ENCODE peak calls at places on chromosomes 12 and 14, in six cellular contexts. S is coronary artery, W is GM23248, D is neural progenitor cell, Z is cardiac muscle cell, O is astrocyte of the spinal cord. X is an unnamed sample.

GRCh38 chr14:21771671-21772070 is 98.1 kb upstream of the OR4E1 start:
- DNase-seq in D (no peak), O (no peak), W (no peak), Z (no peak), S (no peak), X (no peak)

GRCh38 chr12:114636723-114637480 is 47.1 kb downstream of the TBX3 start:
- DNase-seq in O (peak), D (peak), W (peak), Z (peak), S (no peak), X (no peak)

GRCh38 chr14:64726585-64726890 is 22.3 kb downstream of the PLEKHG3 start:
- DNase-seq in O (peak), W (peak), Z (no peak), S (no peak), D (no peak), X (no peak)

GRCh38 chr12:28631831-28632230 is 441.6 kb downstream of the CCDC91 start:
- DNase-seq in W (no peak), S (no peak), Z (peak), O (no peak), D (no peak), X (no peak)

GRCh38 chr14:88542857-88543795 is 11.7 kb downstream of the PTPN21 start:
- DNase-seq in D (no peak), W (no peak), S (no peak), O (no peak), Z (no peak), X (no peak)

GRCh38 chr12:15782667-15783066 is 6.5 kb downstream of the EPS8 start:
- DNase-seq in O (peak), Z (peak), D (no peak), S (no peak), W (no peak), X (no peak)

GRCh38 chr12:106584104-106585064 is 1.6 kb downstream of the RFX4 start:
- DNase-seq in W (no peak), D (peak), S (no peak), Z (no peak), O (no peak), X (no peak)

GRCh38 chr14:95250126-95250824 is 69.4 kb downstream of the CLMN start:
- DNase-seq in W (no peak), D (no peak), Z (no peak), S (no peak), O (no peak), X (no peak)

GRCh38 chr12:107528731-107529365 is 156.8 kb upstream of the PWP1 start:
- DNase-seq in Z (no peak), O (no peak), S (no peak), W (no peak), D (no peak), X (no peak)

GRCh38 chr12:41140117-41140516 is 48.0 kb upstream of the PDZRN4 start:
- DNase-seq in O (no peak), S (no peak), D (no peak), Z (no peak), W (no peak), X (no peak)

GRCh38 chr14:30518867-30519266 is 40.1 kb upstream of the G2E3 start:
- DNase-seq in D (no peak), O (no peak), S (no peak), Z (no peak), W (no peak), X (no peak)

GRCh38 chr12:77349703-77350102 is 284.3 kb upstream of the E2F7 start:
- DNase-seq in Z (no peak), W (no peak), S (no peak), O (peak), D (no peak), X (no peak)

GRCh38 chr14:68744613-68745012 is 48.3 kb downstream of the ZFP36L1 start:
- DNase-seq in S (no peak), Z (no peak), O (no peak), D (no peak), W (no peak), X (no peak)

GRCh38 chr14:75435473-75435872 is 7.7 kb downstream of the JDP2 start:
- DNase-seq in Z (no peak), S (no peak), O (no peak), W (no peak), D (no peak), X (no peak)

GRCh38 chr12:101939856-101940265 is 62.5 kb downstream of the DRAM1 start:
- DNase-seq in S (no peak), O (peak), D (peak), W (peak), Z (peak), X (peak)

GRCh38 chr12:67593871-67594330 is 54.6 kb upstream of the DYRK2 start:
- DNase-seq in Z (no peak), S (no peak), O (no peak), W (no peak), D (no peak), X (no peak)

GRCh38 chr12:83805137-83805818 is 1107.3 kb downstream of the SLC6A15 start:
- DNase-seq in O (no peak), S (no peak), D (no peak), W (no peak), Z (no peak), X (no peak)

GRCh38 chr12:76074701-76075336 is 9.7 kb downstream of the NAP1L1 start:
- DNase-seq in Z (no peak), W (no peak), S (no peak), O (no peak), D (no peak), X (no peak)

GRCh38 chr14:22487401-22487800 is 101.6 kb downstream of the DAD1 start:
- DNase-seq in W (peak), O (no peak), D (no peak), S (no peak), Z (no peak), X (no peak)

GRCh38 chr12:12853435-12853834 is 37.9 kb upstream of the GPRC5A start:
- DNase-seq in D (no peak), S (no peak), O (no peak), Z (no peak), W (no peak), X (no peak)

GRCh38 chr12:122203301-122203967 is at the start of gene B3GNT4:
- DNase-seq in S (no peak), W (peak), D (peak), O (peak), Z (peak), X (no peak)

GRCh38 chr14:21049263-21049662 is 7.1 kb downstream of the RNASE7 start:
- DNase-seq in S (no peak), O (no peak), D (no peak), Z (peak), W (peak), X (no peak)

GRCh38 chr14:105389976-105390848 is 8.1 kb upstream of the TEX22 start:
- DNase-seq in O (no peak), W (no peak), S (no peak), Z (no peak), D (no peak), X (no peak)

GRCh38 chr14:99034711-99035171 is 237.3 kb downstream of the BCL11B start:
- DNase-seq in Z (no peak), S (peak), W (no peak), O (no peak), D (no peak), X (no peak)

GRCh38 chr12:31572900-31573299 is 18.0 kb downstream of the DENND5B start:
- DNase-seq in W (no peak), O (no peak), Z (no peak), S (no peak), D (peak), X (no peak)

GRCh38 chr12:52523825-52524224 is 3.6 kb upstream of the KRT5 start:
- DNase-seq in D (no peak), Z (no peak), S (peak), W (no peak), O (no peak), X (no peak)

GRCh38 chr14:101835166-101835557 is 73.7 kb downstream of the PPP2R5C start:
- DNase-seq in O (no peak), Z (no peak), W (peak), S (no peak), D (no peak), X (no peak)

GRCh38 chr14:99538275-99538674 is 57.1 kb downstream of the CCNK start:
- DNase-seq in Z (peak), S (no peak), W (no peak), D (no peak), O (peak), X (no peak)

GRCh38 chr12:125092872-125093680 is 27.8 kb downstream of the AACS start:
- DNase-seq in S (no peak), W (peak), O (peak), D (peak), Z (peak), X (no peak)

GRCh38 chr14:95104911-95105310 is 52.4 kb downstream of the DICER1 start:
- DNase-seq in D (no peak), Z (peak), O (no peak), S (no peak), W (no peak), X (no peak)

GRCh38 chr14:99655521-99655920 is 10.6 kb downstream of the HHIPL1 start:
- DNase-seq in W (peak), O (no peak), D (no peak), Z (peak), S (no peak), X (no peak)

GRCh38 chr12:101829639-101830390 is 944 bp downstream of the GNPTAB start:
- DNase-seq in Z (no peak), S (no peak), D (no peak), O (peak), W (peak), X (no peak)

GRCh38 chr14:89618309-89618708 is 201.3 kb upstream of the FOXN3 start:
- DNase-seq in S (no peak), D (no peak), W (peak), Z (no peak), O (peak), X (no peak)

GRCh38 chr12:1805441-1806081 is 14.8 kb upstream of the LRTM2 start:
- DNase-seq in S (no peak), W (no peak), D (no peak), Z (no peak), O (no peak), X (no peak)

GRCh38 chr12:111578276-111578970 is 20.7 kb downstream of the ATXN2 start:
- DNase-seq in D (no peak), O (peak), Z (peak), W (peak), S (no peak), X (peak)

GRCh38 chr12:56645201-56645716 is 525 bp downstream of the ATP5F1B start:
- DNase-seq in O (peak), D (peak), W (peak), Z (peak), S (no peak), X (no peak)

GRCh38 chr12:6614513-6615177 is 7.5 kb upstream of the CHD4 start:
- DNase-seq in O (peak), W (peak), Z (no peak), D (peak), S (no peak), X (no peak)

GRCh38 chr12:6612247-6612646 is 5.1 kb upstream of the CHD4 start:
- DNase-seq in Z (no peak), O (no peak), W (no peak), D (no peak), S (no peak), X (no peak)

GRCh38 chr12:6613015-6613775 is 6.0 kb upstream of the CHD4 start:
- DNase-seq in Z (peak), W (peak), S (peak), D (peak), O (peak), X (no peak)

GRCh38 chr12:6613776-6614512 is 6.8 kb upstream of the CHD4 start:
- DNase-seq in O (peak), S (peak), W (peak), D (peak), Z (peak), X (peak)

GRCh38 chr12:6612652-6613014 is 5.5 kb upstream of the CHD4 start:
- DNase-seq in S (no peak), D (no peak), O (no peak), Z (no peak), W (peak), X (no peak)
- H3K4me3 ChIP-seq in S (peak), D (no peak), O (no peak), Z (no peak), W (no peak), X (no peak)

GRCh38 chr12:14257734-14258467 is 107.6 kb upstream of the ATF7IP start:
- DNase-seq in S (peak), O (peak), Z (peak), D (peak), W (peak), X (peak)
- H3K4me3 ChIP-seq in S (peak), O (no peak), Z (no peak), D (no peak), W (peak), X (no peak)

GRCh38 chr12:132436791-132437251 is 53.1 kb upstream of the FBRSL1 start:
- DNase-seq in D (no peak), S (no peak), W (no peak), O (no peak), Z (no peak), X (no peak)

GRCh38 chr12:132438726-132439125 is 51.2 kb upstream of the FBRSL1 start:
- DNase-seq in O (no peak), S (no peak), W (no peak), Z (no peak), D (no peak), X (no peak)

GRCh38 chr12:132438139-132438700 is 51.7 kb upstream of the FBRSL1 start:
- DNase-seq in D (no peak), O (no peak), W (no peak), Z (no peak), S (no peak), X (no peak)

GRCh38 chr12:132437252-132438138 is 52.5 kb upstream of the FBRSL1 start:
- DNase-seq in O (no peak), S (no peak), W (no peak), Z (no peak), D (peak), X (no peak)

DNA sequence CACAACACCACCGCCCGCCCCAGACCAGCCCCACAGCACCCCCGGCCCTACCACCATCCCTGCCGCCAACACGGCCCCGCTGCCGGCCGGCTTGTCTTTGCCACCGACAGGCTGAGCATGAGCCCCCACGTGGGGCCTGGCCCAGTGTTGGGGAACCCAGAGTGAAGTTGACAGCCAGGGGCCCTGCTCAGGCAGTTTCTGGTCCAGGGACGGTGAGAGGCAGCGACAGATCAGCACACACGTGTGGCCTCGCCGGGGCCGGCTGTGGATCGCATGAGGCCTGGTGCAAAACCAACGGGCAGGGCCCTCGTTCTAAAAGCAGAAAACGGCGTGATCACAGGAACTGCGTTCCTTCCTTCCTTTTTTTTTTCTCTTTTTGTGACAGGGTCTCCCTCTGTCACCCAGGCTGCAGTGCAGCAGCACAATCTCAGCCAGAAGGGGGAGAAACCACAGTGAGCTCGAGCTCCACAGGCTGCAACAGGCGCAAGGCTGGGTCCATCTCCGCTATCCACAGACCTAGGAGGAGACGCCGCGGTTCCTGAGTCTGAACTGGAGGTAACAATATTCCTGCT is 50.5 kb upstream of the FBRSL1 start:
- DNase-seq in O (no peak), Z (no peak), D (no peak), S (no peak), W (no peak), X (no peak)
- H3K4me3 ChIP-seq in O (no peak), Z (no peak), D (no peak), S (no peak), W (no peak), X (no peak)

GRCh38 chr12:130714591-130715149 is 1.4 kb downstream of the RIMBP2 start:
- DNase-seq in Z (no peak), S (peak), W (no peak), D (peak), O (no peak), X (no peak)
- H3K4me3 ChIP-seq in Z (peak), S (peak), W (no peak), D (peak), O (no peak), X (peak)